ENCODE peak calls at places on chromosome 19, in five cellular contexts. One of them, this sample, is unnamed.

GRCh38 chr19:54662730-54663129 is at the start of gene LILRB4:
- DNase-seq in upper lobe of right lung: peak; percentile 71
- DNase-seq in cardiac muscle cell: no peak
- DNase-seq in cardiac fibroblast: no peak
- DNase-seq in AG09309: no peak
- DNase-seq in this sample: no peak

GRCh38 chr19:21693399-21693798 is 74.0 kb downstream of the ZNF100 start:
- DNase-seq in upper lobe of right lung: no peak
- DNase-seq in cardiac fibroblast: no peak
- DNase-seq in AG09309: no peak
- DNase-seq in cardiac muscle cell: no peak
- DNase-seq in this sample: no peak

GRCh38 chr19:54518844-54519243 is 16.2 kb downstream of the LAIR2 start:
- DNase-seq in cardiac fibroblast: peak; percentile 4
- DNase-seq in upper lobe of right lung: no peak
- DNase-seq in AG09309: no peak
- DNase-seq in cardiac muscle cell: no peak
- DNase-seq in this sample: no peak

GRCh38 chr19:42030605-42031004 is 36.6 kb upstream of the ATP1A3 start:
- DNase-seq in upper lobe of right lung: no peak
- DNase-seq in cardiac muscle cell: no peak
- DNase-seq in AG09309: no peak
- DNase-seq in cardiac fibroblast: no peak
- DNase-seq in this sample: no peak

GRCh38 chr19:492091-492531 is 4.2 kb upstream of the MADCAM1 start:
- DNase-seq in cardiac muscle cell: no peak
- DNase-seq in AG09309: no peak
- DNase-seq in upper lobe of right lung: no peak
- DNase-seq in cardiac fibroblast: no peak
- DNase-seq in this sample: no peak

GRCh38 chr19:52190679-52191293 is 934 bp downstream of the PPP2R1A start:
- DNase-seq in AG09309: no peak
- DNase-seq in cardiac fibroblast: peak; percentile 63
- DNase-seq in upper lobe of right lung: peak; percentile 70
- DNase-seq in cardiac muscle cell: no peak
- DNase-seq in this sample: peak; percentile 23

GRCh38 chr19:41355802-41356201 is 2.1 kb upstream of the TGFB1 start:
- DNase-seq in AG09309: no peak
- DNase-seq in upper lobe of right lung: no peak
- DNase-seq in cardiac muscle cell: no peak
- DNase-seq in cardiac fibroblast: no peak
- DNase-seq in this sample: no peak

GRCh38 chr19:55479451-55480230 is 3.2 kb downstream of the ZNF628 start:
- DNase-seq in cardiac fibroblast: no peak
- DNase-seq in AG09309: no peak
- DNase-seq in upper lobe of right lung: no peak
- DNase-seq in cardiac muscle cell: no peak
- DNase-seq in this sample: no peak

GRCh38 chr19:16447015-16447384 is 24.8 kb downstream of the EPS15L1 start:
- DNase-seq in AG09309: peak; percentile 49
- DNase-seq in upper lobe of right lung: peak; percentile 90
- DNase-seq in cardiac fibroblast: peak; percentile 96
- DNase-seq in cardiac muscle cell: peak; percentile 73
- DNase-seq in this sample: no peak

GRCh38 chr19:14502334-14503092 is 6.6 kb upstream of the GIPC1 start:
- DNase-seq in cardiac fibroblast: peak; percentile 55
- DNase-seq in upper lobe of right lung: no peak
- DNase-seq in AG09309: no peak
- DNase-seq in cardiac muscle cell: no peak
- DNase-seq in this sample: no peak

GRCh38 chr19:11578342-11579142 is 1.1 kb upstream of the ACP5 start:
- DNase-seq in AG09309: no peak
- DNase-seq in cardiac muscle cell: peak; percentile 20
- DNase-seq in upper lobe of right lung: peak; percentile 92
- DNase-seq in cardiac fibroblast: peak; percentile 25
- DNase-seq in this sample: no peak

GRCh38 chr19:35408284-35409171 is 37.7 kb downstream of the GPR42 start:
- DNase-seq in cardiac fibroblast: no peak
- DNase-seq in cardiac muscle cell: no peak
- DNase-seq in upper lobe of right lung: no peak
- DNase-seq in AG09309: no peak
- DNase-seq in this sample: no peak

GRCh38 chr19:6503407-6504201 is 1.5 kb upstream of the TUBB4A start:
- DNase-seq in cardiac muscle cell: no peak
- DNase-seq in upper lobe of right lung: no peak
- DNase-seq in cardiac fibroblast: no peak
- DNase-seq in AG09309: no peak
- DNase-seq in this sample: no peak

GRCh38 chr19:4327252-4327876 is 11.3 kb downstream of the STAP2 start:
- DNase-seq in cardiac fibroblast: peak; percentile 67
- DNase-seq in cardiac muscle cell: peak; percentile 93
- DNase-seq in AG09309: no peak
- DNase-seq in upper lobe of right lung: peak; percentile 84
- DNase-seq in this sample: no peak

DNA sequence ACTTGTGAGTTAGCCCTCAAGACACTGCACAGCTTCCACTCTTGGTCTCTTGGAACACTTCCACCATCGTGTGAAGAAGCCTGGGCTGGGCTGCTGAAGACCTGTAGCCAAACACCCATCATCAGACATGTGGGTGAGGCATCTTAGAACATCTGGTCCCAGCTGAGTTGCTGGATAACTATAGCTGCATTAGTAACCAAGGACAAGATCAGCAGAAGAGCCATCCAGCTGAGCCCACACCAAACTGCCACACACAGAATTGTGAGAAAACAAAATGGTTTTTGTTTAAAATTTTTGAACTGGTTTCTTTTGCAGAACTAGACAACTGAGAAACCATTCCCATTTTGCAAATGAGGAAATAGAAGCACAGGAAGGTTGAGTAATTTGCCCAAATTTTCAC is 56.2 kb downstream of the CCNE1 start:
- DNase-seq in upper lobe of right lung: peak; percentile 0
- DNase-seq in cardiac fibroblast: no peak
- DNase-seq in cardiac muscle cell: no peak
- DNase-seq in AG09309: no peak
- DNase-seq in this sample: no peak
- H3K4me3 ChIP-seq in upper lobe of right lung: no peak overlapping the region
- H3K4me3 ChIP-seq in cardiac fibroblast: no peak overlapping the region
- H3K4me3 ChIP-seq in cardiac muscle cell: no peak overlapping the region
- H3K4me3 ChIP-seq in AG09309: no peak overlapping the region
- H3K4me3 ChIP-seq in this sample: no peak overlapping the region

DNA sequence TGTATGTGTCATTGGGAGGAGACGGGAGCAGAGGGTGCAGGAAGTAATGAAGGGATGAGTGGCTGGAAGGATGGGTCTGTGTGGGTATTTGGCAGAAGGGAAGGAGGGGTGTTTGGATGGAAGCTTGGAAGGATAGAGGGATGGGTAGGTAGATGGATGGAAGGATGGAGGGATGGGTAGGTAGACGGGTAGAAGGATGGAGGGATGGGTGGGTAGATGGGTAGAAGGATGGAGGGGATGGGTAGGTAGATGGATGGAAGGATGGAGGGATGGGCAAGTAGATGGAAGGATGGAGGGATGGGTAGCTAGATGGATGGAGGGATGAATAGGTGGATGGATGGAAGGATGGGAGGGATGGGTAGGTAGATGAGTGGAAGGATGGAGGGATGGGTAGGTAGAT is 41.7 kb upstream of the EHD2 start:
- DNase-seq in AG09309: no peak
- DNase-seq in cardiac fibroblast: no peak
- DNase-seq in cardiac muscle cell: no peak
- DNase-seq in upper lobe of right lung: no peak
- DNase-seq in this sample: no peak
- TF ChIP-seq CTCF in AG09309: no peak
- TF ChIP-seq CTCF in cardiac fibroblast: no peak
- TF ChIP-seq CTCF in cardiac muscle cell: no peak
- TF ChIP-seq CTCF in upper lobe of right lung: no peak
- TF ChIP-seq CTCF in this sample: no peak

DNA sequence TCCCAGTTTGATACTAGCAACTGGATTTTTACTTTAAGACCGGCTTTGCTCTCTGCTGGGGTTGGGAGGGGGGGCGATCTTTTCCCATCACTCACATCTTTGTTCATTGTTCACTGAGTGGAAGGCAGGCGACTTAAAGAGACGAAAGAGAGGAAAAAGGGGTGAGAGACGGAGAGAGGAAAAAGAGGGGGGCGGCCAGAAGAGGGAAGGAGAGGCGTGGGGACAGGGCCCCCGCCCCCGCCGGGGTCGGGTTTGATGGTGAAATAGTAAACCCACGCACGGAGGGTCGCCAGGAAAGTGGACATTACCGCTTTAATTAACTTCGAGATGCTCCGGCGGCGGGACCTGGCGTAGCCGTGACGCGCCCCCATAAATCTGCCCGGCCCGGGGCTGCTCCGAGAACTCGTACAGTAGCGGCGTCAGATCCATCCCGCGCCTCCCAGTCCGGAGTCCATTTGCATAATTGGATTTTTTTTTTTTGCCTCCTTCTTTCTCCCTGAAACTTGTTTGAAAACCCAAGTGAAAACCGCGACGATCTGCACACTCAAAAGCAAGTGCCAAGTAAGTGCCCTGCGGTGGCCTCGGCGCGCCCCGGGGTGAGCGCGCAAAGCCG is 144.0 kb upstream of the ZNF536 start:
- DNase-seq in upper lobe of right lung: no peak
- DNase-seq in cardiac fibroblast: no peak
- DNase-seq in AG09309: no peak
- DNase-seq in cardiac muscle cell: no peak
- DNase-seq in this sample: no peak
- H3K4me3 ChIP-seq in upper lobe of right lung: peak overlapping the region; percentile 21
- H3K4me3 ChIP-seq in cardiac fibroblast: peak overlapping the region; percentile 32
- H3K4me3 ChIP-seq in AG09309: peak overlapping the region; percentile 46
- H3K4me3 ChIP-seq in cardiac muscle cell: peak overlapping the region; percentile 45
- H3K4me3 ChIP-seq in this sample: peak overlapping the region; percentile 24

DNA sequence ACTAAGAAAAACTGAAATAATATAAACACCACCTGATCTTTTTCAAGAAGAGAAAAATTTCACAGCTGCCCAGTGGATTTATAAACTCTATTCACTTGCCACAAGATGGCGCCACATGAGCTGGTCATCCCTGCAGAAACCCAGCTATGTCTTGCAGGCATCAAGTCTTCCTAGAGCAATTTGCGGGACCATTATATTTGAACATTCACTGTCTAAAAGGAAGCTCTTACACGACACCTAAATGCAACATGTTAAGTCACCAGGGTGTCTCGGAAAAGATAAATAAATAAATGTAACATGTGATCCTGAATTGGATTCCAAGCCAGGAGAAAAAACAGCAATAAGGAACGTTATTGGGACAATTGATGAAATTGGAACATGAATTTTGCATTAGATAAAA is 20.3 kb upstream of the AKT2 start:
- DNase-seq in upper lobe of right lung: peak; percentile 78
- DNase-seq in AG09309: peak; percentile 72
- DNase-seq in cardiac fibroblast: peak; percentile 95
- DNase-seq in cardiac muscle cell: peak; percentile 89
- DNase-seq in this sample: peak; percentile 71
- TF ChIP-seq CTCF in upper lobe of right lung: peak; percentile 77
- TF ChIP-seq CTCF in AG09309: peak; percentile 80
- TF ChIP-seq CTCF in cardiac fibroblast: peak; percentile 56
- TF ChIP-seq CTCF in cardiac muscle cell: peak; percentile 73
- TF ChIP-seq CTCF in this sample: peak; percentile 81

DNA sequence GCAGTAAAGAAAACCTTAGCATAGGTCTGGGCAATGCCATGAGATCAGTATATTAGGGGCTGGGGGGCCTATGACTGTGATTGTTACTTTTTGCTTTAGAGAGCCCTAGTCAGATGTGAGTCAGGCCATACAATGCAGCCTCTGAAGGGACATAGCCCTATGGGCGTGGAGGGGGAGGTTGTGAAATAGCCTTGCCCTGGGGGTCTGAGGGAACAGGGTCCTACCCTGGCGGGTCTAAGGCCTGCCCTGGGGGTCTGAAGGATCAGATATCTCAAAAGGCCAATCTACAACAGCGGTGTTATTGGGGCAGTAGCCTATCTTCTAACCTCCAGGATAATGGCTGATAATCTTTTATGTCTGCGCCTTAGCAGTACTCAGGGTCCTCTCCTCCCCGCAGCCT is 13.8 kb upstream of the SLC1A5 start:
- DNase-seq in upper lobe of right lung: no peak
- DNase-seq in AG09309: no peak
- DNase-seq in cardiac muscle cell: no peak
- DNase-seq in cardiac fibroblast: no peak
- DNase-seq in this sample: no peak
- H3K4me3 ChIP-seq in upper lobe of right lung: no peak overlapping the region
- H3K4me3 ChIP-seq in AG09309: no peak overlapping the region
- H3K4me3 ChIP-seq in cardiac muscle cell: no peak overlapping the region
- H3K4me3 ChIP-seq in cardiac fibroblast: no peak overlapping the region
- H3K4me3 ChIP-seq in this sample: no peak overlapping the region

DNA sequence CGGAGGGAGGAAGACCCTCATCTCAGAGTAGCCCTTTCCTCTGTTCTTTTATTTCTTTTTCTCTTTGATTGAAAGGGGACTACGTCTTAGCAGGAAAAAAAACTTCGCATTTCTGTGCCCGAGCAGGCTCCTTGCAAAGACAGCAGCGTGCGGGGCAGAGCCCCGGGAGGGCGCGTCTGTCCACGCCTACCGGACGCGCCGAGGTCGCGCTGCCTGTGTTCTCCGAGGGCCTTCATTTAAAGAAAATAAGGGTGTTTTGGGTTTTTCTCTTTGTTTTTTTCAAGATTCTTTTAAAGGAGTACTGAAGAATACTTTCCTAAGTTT is 29.2 kb downstream of the CERS1 start:
- DNase-seq in cardiac muscle cell: no peak
- DNase-seq in upper lobe of right lung: no peak
- DNase-seq in cardiac fibroblast: no peak
- DNase-seq in AG09309: no peak
- DNase-seq in this sample: no peak
- TF ChIP-seq CTCF in cardiac muscle cell: no peak
- TF ChIP-seq CTCF in upper lobe of right lung: no peak
- TF ChIP-seq CTCF in cardiac fibroblast: no peak
- TF ChIP-seq CTCF in AG09309: no peak
- TF ChIP-seq CTCF in this sample: no peak

GRCh38 chr19:2551864-2552185 is 75.9 kb downstream of the GADD45B start:
- DNase-seq in cardiac muscle cell: no peak
- DNase-seq in AG09309: no peak
- DNase-seq in upper lobe of right lung: no peak
- DNase-seq in cardiac fibroblast: no peak
- DNase-seq in this sample: no peak

GRCh38 chr19:2553510-2553909 is 77.6 kb downstream of the GADD45B start:
- DNase-seq in AG09309: no peak
- DNase-seq in cardiac fibroblast: no peak
- DNase-seq in cardiac muscle cell: no peak
- DNase-seq in upper lobe of right lung: no peak
- DNase-seq in this sample: no peak

GRCh38 chr19:2554856-2555255 is 78.9 kb downstream of the GADD45B start:
- DNase-seq in cardiac fibroblast: no peak
- DNase-seq in cardiac muscle cell: no peak
- DNase-seq in AG09309: no peak
- DNase-seq in upper lobe of right lung: no peak
- DNase-seq in this sample: no peak

GRCh38 chr19:2551172-2551863 is 75.4 kb downstream of the GADD45B start:
- DNase-seq in cardiac muscle cell: no peak
- DNase-seq in AG09309: no peak
- DNase-seq in cardiac fibroblast: no peak
- DNase-seq in upper lobe of right lung: no peak
- DNase-seq in this sample: no peak

GRCh38 chr19:2552859-2553258 is 76.9 kb downstream of the GADD45B start:
- DNase-seq in cardiac fibroblast: no peak
- DNase-seq in upper lobe of right lung: no peak
- DNase-seq in cardiac muscle cell: no peak
- DNase-seq in AG09309: no peak
- DNase-seq in this sample: peak; percentile 13
- H3K4me3 ChIP-seq in cardiac fibroblast: peak overlapping the region; percentile 13
- H3K4me3 ChIP-seq in upper lobe of right lung: peak overlapping the region; percentile 1
- H3K4me3 ChIP-seq in cardiac muscle cell: no peak overlapping the region
- H3K4me3 ChIP-seq in AG09309: no peak overlapping the region
- H3K4me3 ChIP-seq in this sample: peak overlapping the region; percentile 43